ENCODE peak calls at places on chromosomes 13 and 19, in ten cellular contexts. U, T, N, B, K, D, H, M, Y and C are unnamed samples.

GRCh38 chr19:48966541-48967345 is 1.6 kb downstream of the FTL start:
- DNase-seq in U (no peak), T (no peak), N (no peak), B (no peak), K (no peak), D (peak; percentile 30), H (no peak), M (peak; percentile 36), Y (no peak), C (no peak)

GRCh38 chr13:24076124-24076523 is 84.4 kb upstream of the SPATA13 start:
- DNase-seq in U (no peak), T (no peak), N (peak; percentile 55), B (no peak), K (no peak), D (no peak), H (no peak), M (peak; percentile 60), Y (no peak), C (peak; percentile 59)

GRCh38 chr19:37055330-37055729 is 22.9 kb upstream of the ZNF420 start:
- DNase-seq in U (no peak), T (no peak), N (no peak), B (no peak), K (no peak), D (no peak), H (no peak), M (no peak), Y (no peak), C (no peak)

GRCh38 chr13:110915874-110916670 is 1.2 kb upstream of the ANKRD10 start:
- DNase-seq in U (no peak), T (no peak), N (peak; percentile 26), B (no peak), K (peak; percentile 7), D (peak; percentile 79), H (no peak), M (no peak), Y (no peak), C (no peak)

GRCh38 chr19:15551183-15552004 is 43.1 kb downstream of the CYP4F22 start:
- DNase-seq in U (no peak), T (no peak), N (no peak), B (no peak), K (no peak), D (peak; percentile 27), H (no peak), M (peak; percentile 38), Y (peak; percentile 57), C (no peak)

GRCh38 chr13:76886292-76887061 is at the start of gene KCTD12:
- DNase-seq in U (peak; percentile 73), T (peak; percentile 90), N (peak; percentile 93), B (peak; percentile 74), K (peak; percentile 72), D (peak; percentile 84), H (peak; percentile 97), M (peak; percentile 82), Y (peak; percentile 73), C (no peak)

GRCh38 chr19:38656171-38656981 is 8.9 kb downstream of the ACTN4 start:
- DNase-seq in U (no peak), T (no peak), N (no peak), B (no peak), K (peak; percentile 92), D (peak; percentile 92), H (no peak), M (no peak), Y (no peak), C (no peak)

GRCh38 chr19:55309437-55309836 is 15.7 kb downstream of the TMEM150B start:
- DNase-seq in U (no peak), T (no peak), N (no peak), B (no peak), K (no peak), D (no peak), H (no peak), M (no peak), Y (no peak), C (no peak)

GRCh38 chr13:110055089-110055488 is 251.9 kb downstream of the COL4A1 start:
- DNase-seq in U (no peak), T (no peak), N (no peak), B (no peak), K (no peak), D (no peak), H (no peak), M (no peak), Y (no peak), C (no peak)

GRCh38 chr19:961866-962620 is 22.1 kb upstream of the WDR18 start:
- DNase-seq in U (no peak), T (no peak), N (peak; percentile 89), B (no peak), K (peak; percentile 36), D (peak; percentile 25), H (no peak), M (peak; percentile 81), Y (no peak), C (no peak)

GRCh38 chr19:38735257-38735686 is 9.0 kb downstream of the CAPN12 start:
- DNase-seq in U (no peak), T (peak; percentile 17), N (peak; percentile 64), B (no peak), K (no peak), D (no peak), H (no peak), M (peak; percentile 63), Y (no peak), C (no peak)

GRCh38 chr19:40933025-40933424 is 51.0 kb upstream of the CYP2A7 start:
- DNase-seq in U (no peak), T (no peak), N (no peak), B (no peak), K (peak; percentile 46), D (peak; percentile 40), H (no peak), M (no peak), Y (no peak), C (no peak)

GRCh38 chr19:16141043-16141442 is 2.4 kb upstream of the HSH2D start:
- DNase-seq in U (no peak), T (no peak), N (no peak), B (no peak), K (no peak), D (no peak), H (no peak), M (no peak), Y (no peak), C (no peak)

GRCh38 chr19:50870417-50871089 is 2.7 kb upstream of the KLK2 start:
- DNase-seq in U (no peak), T (no peak), N (no peak), B (no peak), K (no peak), D (peak; percentile 28), H (no peak), M (no peak), Y (no peak), C (no peak)

GRCh38 chr13:72620874-72621273 is 106.6 kb downstream of the MZT1 start:
- DNase-seq in U (no peak), T (no peak), N (no peak), B (no peak), K (no peak), D (no peak), H (no peak), M (no peak), Y (no peak), C (no peak)

GRCh38 chr13:72622546-72622945 is 104.9 kb downstream of the MZT1 start:
- DNase-seq in U (no peak), T (no peak), N (no peak), B (no peak), K (no peak), D (no peak), H (no peak), M (no peak), Y (no peak), C (no peak)
- TF ChIP-seq CTCF in U (no peak), T (no peak), N (no peak), B (no peak), K (no peak), D (no peak), H (no peak), M (no peak), Y (no peak), C (no peak)

GRCh38 chr13:47399599-47399998 is 502.7 kb upstream of the HTR2A start:
- DNase-seq in U (no peak), T (no peak), N (no peak), B (no peak), K (no peak), D (no peak), H (no peak), M (no peak), Y (no peak), C (no peak)
- TF ChIP-seq CTCF in U (no peak), T (no peak), N (no peak), B (no peak), K (no peak), D (no peak), H (no peak), M (no peak), Y (no peak), C (no peak)

DNA sequence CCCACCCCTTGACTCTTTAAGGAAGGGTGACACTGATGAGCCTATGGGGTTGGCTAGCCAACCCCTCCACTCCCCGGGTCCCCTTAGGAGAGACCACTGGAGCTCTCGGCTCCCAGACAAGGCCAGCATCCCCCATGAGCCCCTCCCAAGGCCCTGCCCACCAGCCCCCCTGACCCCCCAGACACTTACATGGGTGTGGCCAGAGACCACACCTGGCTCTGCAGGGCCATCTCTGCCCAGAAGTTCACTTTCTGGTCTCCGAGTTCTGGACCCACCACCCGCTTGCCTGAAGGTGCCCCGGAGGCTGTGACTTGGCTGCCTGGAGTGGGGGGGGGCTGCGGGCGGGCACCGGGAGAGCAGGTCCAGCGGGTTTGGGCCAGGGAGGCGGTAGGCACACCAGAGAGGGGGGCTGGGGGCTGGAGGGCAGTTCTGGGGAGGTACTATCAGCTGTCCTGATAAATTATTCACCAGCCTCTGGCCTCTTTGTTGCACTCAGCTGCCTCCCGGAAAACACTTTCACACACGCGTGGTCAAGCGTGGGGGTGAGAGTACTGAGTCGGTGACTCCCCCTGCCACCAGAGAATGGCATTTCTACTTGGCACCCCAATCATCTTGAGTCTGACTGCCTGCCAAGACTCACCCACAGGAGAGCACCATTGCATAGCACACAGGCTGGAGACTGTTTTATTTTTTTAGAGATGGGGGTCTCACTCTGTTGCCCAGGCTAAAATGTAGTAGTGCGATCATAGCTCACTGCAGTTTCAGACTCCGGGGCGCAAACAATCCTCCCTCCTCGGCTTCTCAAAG is at the start of gene PALM3:
- DNase-seq in U (no peak), T (no peak), N (peak; percentile 60), B (no peak), K (no peak), D (no peak), H (peak; percentile 80), M (no peak), Y (no peak), C (no peak)
- TF ChIP-seq CTCF in U (no peak), T (no peak), N (no peak), B (no peak), K (no peak), D (no peak), H (no peak), M (no peak), Y (no peak), C (no peak)

GRCh38 chr13:97809576-97809975 is 143.9 kb upstream of the IPO5 start:
- DNase-seq in U (no peak), T (no peak), N (no peak), B (no peak), K (peak; percentile 57), D (peak; percentile 10), H (no peak), M (no peak), Y (no peak), C (no peak)

DNA sequence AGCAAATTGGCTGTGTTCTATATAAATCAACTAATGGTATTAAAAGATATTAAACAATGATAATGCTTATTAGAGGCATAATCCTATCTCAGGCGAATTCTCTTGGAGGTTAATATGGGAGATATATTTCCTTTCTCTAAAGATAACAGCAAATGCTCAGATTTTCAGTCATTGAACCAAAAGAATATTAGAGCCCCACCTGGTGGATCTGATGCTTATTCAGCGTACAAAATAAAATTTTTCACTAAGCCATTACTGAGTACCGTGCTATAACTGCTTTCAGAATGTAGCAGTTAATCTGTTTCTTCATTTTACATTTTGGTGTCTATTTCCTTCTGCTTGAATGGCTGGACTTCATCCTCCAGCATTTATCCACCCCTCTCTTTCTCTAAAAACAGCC is 143.3 kb upstream of the IPO5 start:
- DNase-seq in U (no peak), T (no peak), N (peak; percentile 52), B (no peak), K (peak; percentile 48), D (peak; percentile 31), H (no peak), M (no peak), Y (no peak), C (no peak)
- TF ChIP-seq CTCF in U (peak; percentile 39), T (peak; percentile 47), N (peak; percentile 60), B (no peak), K (peak; percentile 54), D (peak; percentile 50), H (no peak), M (no peak), Y (no peak), C (peak; percentile 30)